ENCODE peak calls at places on chromosomes 2 and 18, in four cellular contexts. One of them, this sample, is unnamed.

GRCh38 chr2:204544961-204545860 is at the start of gene PARD3B:
- DNase-seq in K562: peak
- DNase-seq in HCT116: peak
- DNase-seq in HepG2: peak
- DNase-seq in this sample: no peak

GRCh38 chr2:178804791-178805190 is 2.4 kb downstream of the TTN start:
- DNase-seq in HCT116: peak
- DNase-seq in K562: peak
- DNase-seq in HepG2: peak
- DNase-seq in this sample: no peak

GRCh38 chr2:70974592-70974991 is 3.8 kb upstream of the ANKRD53 start:
- DNase-seq in K562: peak
- DNase-seq in HepG2: no peak
- DNase-seq in HCT116: no peak
- DNase-seq in this sample: no peak

GRCh38 chr18:36772339-36772738 is 56.5 kb downstream of the TPGS2 start:
- DNase-seq in HCT116: no peak
- DNase-seq in HepG2: no peak
- DNase-seq in K562: no peak
- DNase-seq in this sample: no peak

GRCh38 chr2:200534572-200534971 is 8.6 kb downstream of the SGO2 start:
- DNase-seq in K562: no peak
- DNase-seq in HepG2: no peak
- DNase-seq in HCT116: no peak
- DNase-seq in this sample: no peak

GRCh38 chr18:995641-996040 is 91.0 kb downstream of the ADCYAP1 start:
- DNase-seq in HCT116: no peak
- DNase-seq in K562: no peak
- DNase-seq in HepG2: no peak
- DNase-seq in this sample: no peak

GRCh38 chr2:236257171-236257570 is 7.0 kb downstream of the ASB18 start:
- DNase-seq in HCT116: no peak
- DNase-seq in K562: no peak
- DNase-seq in HepG2: no peak
- DNase-seq in this sample: no peak

GRCh38 chr2:103135679-103136078 is 373.8 kb downstream of the TMEM182 start:
- DNase-seq in HepG2: no peak
- DNase-seq in HCT116: no peak
- DNase-seq in K562: no peak
- DNase-seq in this sample: no peak

GRCh38 chr2:48845719-48846118 is 90.2 kb upstream of the LHCGR start:
- DNase-seq in K562: no peak
- DNase-seq in HCT116: no peak
- DNase-seq in HepG2: no peak
- DNase-seq in this sample: no peak

GRCh38 chr2:3223080-3223923 is 154.3 kb downstream of the EIPR1 start:
- DNase-seq in HCT116: no peak
- DNase-seq in K562: no peak
- DNase-seq in HepG2: no peak
- DNase-seq in this sample: no peak

GRCh38 chr2:74530239-74531161 is 767 bp downstream of the HTRA2 start:
- DNase-seq in K562: peak
- DNase-seq in HepG2: no peak
- DNase-seq in HCT116: no peak
- DNase-seq in this sample: no peak

GRCh38 chr2:236501531-236501930 is 68.1 kb upstream of the ACKR3 start:
- DNase-seq in HCT116: no peak
- DNase-seq in HepG2: no peak
- DNase-seq in K562: no peak
- DNase-seq in this sample: no peak

GRCh38 chr18:32378705-32379104 is 92.0 kb downstream of the GAREM1 start:
- DNase-seq in K562: no peak
- DNase-seq in HCT116: no peak
- DNase-seq in HepG2: peak
- DNase-seq in this sample: no peak

GRCh38 chr18:48826806-48827205 is 124.0 kb downstream of the SMAD7 start:
- DNase-seq in K562: no peak
- DNase-seq in HepG2: no peak
- DNase-seq in HCT116: no peak
- DNase-seq in this sample: no peak

GRCh38 chr2:181573140-181573736 is 83.7 kb downstream of the CERKL start:
- DNase-seq in HepG2: peak
- DNase-seq in HCT116: peak
- DNase-seq in K562: no peak
- DNase-seq in this sample: no peak

GRCh38 chr2:9648821-9649220 is 18.0 kb upstream of the YWHAQ start:
- DNase-seq in HepG2: no peak
- DNase-seq in HCT116: no peak
- DNase-seq in K562: no peak
- DNase-seq in this sample: no peak

GRCh38 chr18:26460449-26461091 is 87.8 kb downstream of the KCTD1 start:
- DNase-seq in HepG2: no peak
- DNase-seq in K562: no peak
- DNase-seq in HCT116: no peak
- DNase-seq in this sample: no peak

GRCh38 chr2:188412190-188412589 is 120.5 kb downstream of the GULP1 start:
- DNase-seq in HepG2: no peak
- DNase-seq in K562: no peak
- DNase-seq in HCT116: no peak
- DNase-seq in this sample: no peak

GRCh38 chr2:46548103-46548486 is 68.7 kb downstream of the TMEM247 start:
- DNase-seq in HepG2: no peak
- DNase-seq in HCT116: no peak
- DNase-seq in K562: no peak
- DNase-seq in this sample: no peak

GRCh38 chr2:128722469-128722868 is 403.8 kb upstream of the HS6ST1 start:
- DNase-seq in K562: no peak
- DNase-seq in HCT116: no peak
- DNase-seq in HepG2: no peak
- DNase-seq in this sample: no peak

GRCh38 chr18:79801641-79802040 is 3.9 kb downstream of the KCNG2 start:
- DNase-seq in K562: no peak
- DNase-seq in HCT116: no peak
- DNase-seq in HepG2: no peak
- DNase-seq in this sample: no peak

GRCh38 chr2:188382107-188382506 is 90.4 kb downstream of the GULP1 start:
- DNase-seq in HCT116: no peak
- DNase-seq in HepG2: no peak
- DNase-seq in K562: no peak
- DNase-seq in this sample: no peak

GRCh38 chr2:38981061-38981669 is 91.5 kb downstream of the ARHGEF33 start:
- DNase-seq in K562: no peak
- DNase-seq in HCT116: no peak
- DNase-seq in HepG2: peak
- DNase-seq in this sample: no peak

GRCh38 chr2:67437132-67437531 is 40.0 kb downstream of the ETAA1 start:
- DNase-seq in HepG2: no peak
- DNase-seq in HCT116: no peak
- DNase-seq in K562: no peak
- DNase-seq in this sample: no peak

GRCh38 chr2:108403494-108403893 is 25.7 kb downstream of the SULT1C4 start:
- DNase-seq in HCT116: no peak
- DNase-seq in K562: no peak
- DNase-seq in HepG2: no peak
- DNase-seq in this sample: no peak

GRCh38 chr18:217532-218334 is 50.1 kb downstream of the THOC1 start:
- DNase-seq in K562: no peak
- DNase-seq in HepG2: peak
- DNase-seq in HCT116: no peak
- DNase-seq in this sample: no peak

GRCh38 chr2:235063501-235063961 is 111.7 kb downstream of the SH3BP4 start:
- DNase-seq in HCT116: no peak
- DNase-seq in K562: no peak
- DNase-seq in HepG2: no peak
- DNase-seq in this sample: no peak

GRCh38 chr18:36889316-36889715 is 60.4 kb downstream of the KIAA1328 start:
- DNase-seq in HepG2: no peak
- DNase-seq in HCT116: no peak
- DNase-seq in K562: no peak
- DNase-seq in this sample: no peak

GRCh38 chr2:46471-47345 is at the start of gene FAM110C:
- DNase-seq in K562: no peak
- DNase-seq in HepG2: peak
- DNase-seq in HCT116: no peak
- DNase-seq in this sample: no peak

GRCh38 chr18:66668706-66669105 is 64.8 kb upstream of the CDH19 start:
- DNase-seq in HCT116: no peak
- DNase-seq in HepG2: no peak
- DNase-seq in K562: no peak
- DNase-seq in this sample: no peak

GRCh38 chr2:196170202-196170680 is 1.1 kb downstream of the STK17B start:
- DNase-seq in HepG2: peak
- DNase-seq in HCT116: no peak
- DNase-seq in K562: peak
- DNase-seq in this sample: peak

GRCh38 chr2:223383315-223383714 is 218.8 kb downstream of the SCG2 start:
- DNase-seq in HCT116: no peak
- DNase-seq in K562: no peak
- DNase-seq in HepG2: no peak
- DNase-seq in this sample: no peak

GRCh38 chr2:235148201-235149170 is 196.7 kb downstream of the SH3BP4 start:
- DNase-seq in K562: no peak
- DNase-seq in HCT116: no peak
- DNase-seq in HepG2: no peak
- DNase-seq in this sample: no peak

DNA sequence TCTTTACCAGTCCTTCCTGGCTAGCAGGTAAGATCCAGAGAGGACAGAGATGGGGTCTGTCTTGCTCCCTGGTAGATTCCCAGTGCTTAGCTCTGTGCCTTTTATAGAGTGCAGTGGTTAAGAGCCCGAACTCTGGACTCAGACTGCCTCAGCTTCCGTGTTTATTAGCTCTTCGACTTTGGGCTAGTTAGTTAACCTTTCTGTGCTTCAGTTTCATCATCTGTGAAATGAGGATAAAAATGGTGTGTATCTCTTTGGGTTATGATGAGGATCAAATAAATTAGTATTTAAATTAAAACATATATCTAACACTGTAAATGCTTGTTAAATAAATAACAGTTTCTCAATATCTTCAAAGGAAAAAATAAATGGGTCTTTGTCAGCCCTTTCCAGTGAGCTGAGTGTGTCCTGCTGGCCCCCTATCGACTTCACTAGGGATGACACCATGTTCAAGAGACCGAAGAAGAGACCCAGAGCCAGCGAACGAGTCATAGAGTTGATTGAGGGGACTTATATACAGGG is 38.2 kb downstream of the CERS6 start:
- DNase-seq in HCT116: peak
- DNase-seq in HepG2: peak
- DNase-seq in K562: peak
- DNase-seq in this sample: no peak
- TF ChIP-seq TCF7L2 in HCT116: no peak
- TF ChIP-seq TCF7L2 in HepG2: no peak
- TF ChIP-seq TCF7L2 in K562: no peak
- TF ChIP-seq TCF7L2 in this sample: no peak

GRCh38 chr2:233213011-233213410 is 38.5 kb upstream of the ATG16L1 start:
- DNase-seq in HepG2: no peak
- DNase-seq in K562: no peak
- DNase-seq in HCT116: no peak
- DNase-seq in this sample: no peak
- TF ChIP-seq SIN3A in HepG2: no peak
- TF ChIP-seq SIN3A in K562: no peak
- TF ChIP-seq SIN3A in HCT116: no peak
- TF ChIP-seq SIN3A in this sample: no peak

DNA sequence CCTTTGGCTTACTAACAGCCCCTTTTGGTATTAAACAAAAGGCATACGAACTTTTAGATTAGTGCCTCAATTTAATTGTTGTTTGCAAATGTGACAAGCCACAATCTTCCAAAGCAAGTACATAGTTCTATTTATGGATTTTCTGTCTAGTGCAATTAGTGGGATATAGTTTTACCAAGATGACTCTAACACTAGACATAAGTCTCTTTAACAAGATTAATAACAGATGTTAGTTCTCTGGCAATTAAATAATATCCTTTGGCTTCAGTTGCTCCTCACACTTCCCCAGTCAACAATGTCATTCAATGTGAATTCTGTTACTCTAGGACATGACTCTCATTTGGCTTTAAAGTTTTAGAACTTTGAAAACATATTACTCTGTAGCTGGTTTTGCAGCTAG is 16.7 kb upstream of the MC4R start:
- DNase-seq in HepG2: no peak
- DNase-seq in K562: no peak
- DNase-seq in HCT116: no peak
- DNase-seq in this sample: no peak
- TF ChIP-seq TCF7L2 in HepG2: no peak
- TF ChIP-seq TCF7L2 in K562: no peak
- TF ChIP-seq TCF7L2 in HCT116: no peak
- TF ChIP-seq TCF7L2 in this sample: no peak

GRCh38 chr2:205972113-205972512 is 113.9 kb downstream of the INO80D start:
- DNase-seq in HepG2: peak
- DNase-seq in K562: no peak
- DNase-seq in HCT116: no peak
- DNase-seq in this sample: no peak

GRCh38 chr2:205969584-205969983 is 116.4 kb downstream of the INO80D start:
- DNase-seq in HCT116: no peak
- DNase-seq in K562: no peak
- DNase-seq in HepG2: no peak
- DNase-seq in this sample: no peak

GRCh38 chr2:205976120-205976814 is 109.7 kb downstream of the INO80D start:
- DNase-seq in HCT116: no peak
- DNase-seq in K562: no peak
- DNase-seq in HepG2: no peak
- DNase-seq in this sample: no peak

GRCh38 chr2:205970348-205970747 is 115.6 kb downstream of the INO80D start:
- DNase-seq in HCT116: no peak
- DNase-seq in K562: no peak
- DNase-seq in HepG2: no peak
- DNase-seq in this sample: no peak

DNA sequence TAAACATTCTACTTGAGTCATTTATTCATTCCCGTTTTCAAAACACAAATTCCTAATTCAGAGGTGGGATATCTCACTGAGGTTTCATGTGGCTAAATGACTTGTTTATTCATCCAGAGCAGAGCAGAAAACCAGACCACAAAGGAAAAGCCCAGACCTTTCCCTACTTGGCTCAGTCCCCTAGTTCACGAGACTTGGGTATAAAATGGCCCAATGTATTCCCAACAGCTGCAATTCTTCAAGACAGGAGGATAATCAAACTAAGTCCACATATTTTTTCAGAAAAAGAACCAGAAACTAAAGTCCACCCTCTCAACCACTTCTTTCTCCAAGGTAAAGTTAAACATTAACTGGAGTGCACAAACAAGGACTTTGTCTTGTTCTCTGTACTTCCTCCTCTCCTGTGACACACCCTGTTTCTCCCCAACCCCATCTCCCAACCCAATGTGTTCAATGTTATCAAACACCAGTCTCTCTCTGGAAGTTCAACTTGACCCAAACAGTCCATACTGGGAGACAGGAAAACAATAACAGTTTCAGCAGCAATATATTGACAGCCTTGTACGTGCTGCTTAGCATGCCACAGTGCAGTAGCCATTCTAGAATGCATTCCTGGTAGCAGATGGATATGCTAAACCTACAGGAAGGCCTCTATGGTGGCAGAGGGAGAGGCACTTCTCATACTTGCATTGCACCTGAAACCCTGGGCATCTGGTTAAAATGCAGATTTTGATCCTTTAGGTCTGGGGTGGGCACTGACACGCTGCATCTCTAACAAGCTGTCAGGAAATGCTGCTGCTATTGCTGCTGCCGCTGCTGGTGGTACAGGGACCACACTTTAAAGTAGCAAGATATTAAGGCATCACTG is 110.7 kb downstream of the INO80D start:
- DNase-seq in HepG2: peak
- DNase-seq in HCT116: peak
- DNase-seq in K562: no peak
- DNase-seq in this sample: no peak
- TF ChIP-seq SIN3A in HepG2: no peak
- TF ChIP-seq SIN3A in HCT116: no peak
- TF ChIP-seq SIN3A in K562: no peak
- TF ChIP-seq SIN3A in this sample: no peak

This sample was measured in Panc1.